ENCODE peak calls at places on chromosomes 16 and 17, in four cellular contexts. One of them, this sample, is unnamed.

GRCh38 chr17:56203430-56203829 is 50.2 kb downstream of the ANKFN1 start:
- DNase-seq in choroid plexus epithelial cell: peak; percentile 19
- DNase-seq in CD4-positive, alpha-beta T cell: no peak
- DNase-seq in H9: no peak
- DNase-seq in this sample: no peak

GRCh38 chr17:14321980-14322776 is 21.3 kb downstream of the HS3ST3B1 start:
- DNase-seq in CD4-positive, alpha-beta T cell: no peak
- DNase-seq in H9: no peak
- DNase-seq in choroid plexus epithelial cell: no peak
- DNase-seq in this sample: no peak

GRCh38 chr17:53780320-53780719 is 42.4 kb upstream of the KIF2B start:
- DNase-seq in CD4-positive, alpha-beta T cell: no peak
- DNase-seq in H9: no peak
- DNase-seq in choroid plexus epithelial cell: no peak
- DNase-seq in this sample: no peak

GRCh38 chr16:74691093-74691855 is 9.4 kb downstream of the MLKL start:
- DNase-seq in H9: no peak
- DNase-seq in CD4-positive, alpha-beta T cell: no peak
- DNase-seq in choroid plexus epithelial cell: peak; percentile 50
- DNase-seq in this sample: no peak

GRCh38 chr17:38442548-38442947 is 14.3 kb downstream of the ARHGAP23 start:
- DNase-seq in CD4-positive, alpha-beta T cell: no peak
- DNase-seq in H9: no peak
- DNase-seq in choroid plexus epithelial cell: no peak
- DNase-seq in this sample: no peak

GRCh38 chr17:6596511-6596910 is 40.2 kb upstream of the PITPNM3 start:
- DNase-seq in choroid plexus epithelial cell: no peak
- DNase-seq in H9: no peak
- DNase-seq in CD4-positive, alpha-beta T cell: no peak
- DNase-seq in this sample: no peak

GRCh38 chr16:88453217-88453531 is at the start of gene ZFPM1:
- DNase-seq in choroid plexus epithelial cell: no peak
- DNase-seq in CD4-positive, alpha-beta T cell: no peak
- DNase-seq in H9: no peak
- DNase-seq in this sample: no peak

GRCh38 chr16:60110531-60110930 is 1376.4 kb upstream of the GOT2 start:
- DNase-seq in H9: no peak
- DNase-seq in choroid plexus epithelial cell: no peak
- DNase-seq in CD4-positive, alpha-beta T cell: no peak
- DNase-seq in this sample: no peak

GRCh38 chr16:22816475-22816874 is 2.5 kb downstream of the HS3ST2 start:
- DNase-seq in CD4-positive, alpha-beta T cell: no peak
- DNase-seq in H9: no peak
- DNase-seq in choroid plexus epithelial cell: no peak
- DNase-seq in this sample: no peak

GRCh38 chr16:82152192-82152591 is 17.8 kb downstream of the MPHOSPH6 start:
- DNase-seq in CD4-positive, alpha-beta T cell: no peak
- DNase-seq in H9: no peak
- DNase-seq in choroid plexus epithelial cell: peak; percentile 6
- DNase-seq in this sample: no peak

GRCh38 chr17:19365833-19366636 is 3.5 kb upstream of the B9D1 start:
- DNase-seq in H9: no peak
- DNase-seq in CD4-positive, alpha-beta T cell: no peak
- DNase-seq in choroid plexus epithelial cell: no peak
- DNase-seq in this sample: no peak

GRCh38 chr17:82503728-82504308 is 15.7 kb upstream of the FOXK2 start:
- DNase-seq in CD4-positive, alpha-beta T cell: no peak
- DNase-seq in choroid plexus epithelial cell: no peak
- DNase-seq in H9: no peak
- DNase-seq in this sample: no peak

GRCh38 chr16:56362706-56363105 is 62.6 kb downstream of the AMFR start:
- DNase-seq in choroid plexus epithelial cell: no peak
- DNase-seq in CD4-positive, alpha-beta T cell: no peak
- DNase-seq in H9: no peak
- DNase-seq in this sample: no peak

GRCh38 chr16:86033016-86033474 is 134.1 kb downstream of the IRF8 start:
- DNase-seq in choroid plexus epithelial cell: no peak
- DNase-seq in CD4-positive, alpha-beta T cell: no peak
- DNase-seq in H9: peak; percentile 49
- DNase-seq in this sample: no peak

DNA sequence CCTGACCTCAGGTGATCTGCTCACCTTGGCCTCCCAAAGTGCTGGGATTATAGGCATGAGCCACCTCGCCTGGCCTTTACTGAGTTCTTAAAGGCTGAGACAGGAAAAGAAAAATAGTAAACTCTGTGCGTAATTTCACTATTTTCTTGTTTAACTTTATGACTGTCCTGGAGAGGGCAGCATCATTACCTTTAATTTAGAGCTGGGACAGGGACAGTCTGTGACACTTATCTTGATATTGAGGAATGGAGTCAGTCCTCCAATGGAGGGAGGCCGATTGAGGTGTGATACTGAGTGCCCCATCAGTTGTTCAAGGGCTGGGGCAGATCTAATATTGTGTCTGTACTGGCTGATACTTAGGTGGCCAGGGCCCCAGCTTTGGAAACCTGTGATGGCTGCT is 21.5 kb upstream of the SPN start:
- DNase-seq in H9: no peak
- DNase-seq in choroid plexus epithelial cell: peak; percentile 9
- DNase-seq in CD4-positive, alpha-beta T cell: no peak
- DNase-seq in this sample: no peak
- TF ChIP-seq CTCF in H9: peak; percentile 36
- TF ChIP-seq CTCF in choroid plexus epithelial cell: peak; percentile 28
- TF ChIP-seq CTCF in CD4-positive, alpha-beta T cell: no peak
- TF ChIP-seq CTCF in this sample: no peak

GRCh38 chr17:50604470-50604869 is 30.2 kb upstream of the ABCC3 start:
- DNase-seq in CD4-positive, alpha-beta T cell: no peak
- DNase-seq in choroid plexus epithelial cell: peak; percentile 46
- DNase-seq in H9: peak; percentile 73
- DNase-seq in this sample: no peak

GRCh38 chr17:50602514-50603235 is 32.0 kb upstream of the ABCC3 start:
- DNase-seq in H9: no peak
- DNase-seq in choroid plexus epithelial cell: no peak
- DNase-seq in CD4-positive, alpha-beta T cell: no peak
- DNase-seq in this sample: no peak

GRCh38 chr17:50601789-50602375 is 32.8 kb upstream of the ABCC3 start:
- DNase-seq in CD4-positive, alpha-beta T cell: no peak
- DNase-seq in choroid plexus epithelial cell: no peak
- DNase-seq in H9: no peak
- DNase-seq in this sample: no peak

GRCh38 chr17:50605434-50605833 is 29.2 kb upstream of the ABCC3 start:
- DNase-seq in choroid plexus epithelial cell: no peak
- DNase-seq in H9: no peak
- DNase-seq in CD4-positive, alpha-beta T cell: no peak
- DNase-seq in this sample: no peak

GRCh38 chr17:50603340-50603739 is 31.3 kb upstream of the ABCC3 start:
- DNase-seq in choroid plexus epithelial cell: no peak
- DNase-seq in CD4-positive, alpha-beta T cell: no peak
- DNase-seq in H9: peak; percentile 77
- DNase-seq in this sample: no peak
- TF ChIP-seq CTCF in choroid plexus epithelial cell: peak; percentile 5
- TF ChIP-seq CTCF in CD4-positive, alpha-beta T cell: no peak
- TF ChIP-seq CTCF in H9: peak; percentile 53
- TF ChIP-seq CTCF in this sample: peak; percentile 49

GRCh38 chr17:79331492-79331891 is 256.9 kb downstream of the ENGASE start:
- DNase-seq in CD4-positive, alpha-beta T cell: no peak
- DNase-seq in H9: no peak
- DNase-seq in choroid plexus epithelial cell: no peak
- DNase-seq in this sample: no peak
- TF ChIP-seq CTCF in CD4-positive, alpha-beta T cell: no peak
- TF ChIP-seq CTCF in H9: no peak
- TF ChIP-seq CTCF in choroid plexus epithelial cell: no peak
- TF ChIP-seq CTCF in this sample: no peak

DNA sequence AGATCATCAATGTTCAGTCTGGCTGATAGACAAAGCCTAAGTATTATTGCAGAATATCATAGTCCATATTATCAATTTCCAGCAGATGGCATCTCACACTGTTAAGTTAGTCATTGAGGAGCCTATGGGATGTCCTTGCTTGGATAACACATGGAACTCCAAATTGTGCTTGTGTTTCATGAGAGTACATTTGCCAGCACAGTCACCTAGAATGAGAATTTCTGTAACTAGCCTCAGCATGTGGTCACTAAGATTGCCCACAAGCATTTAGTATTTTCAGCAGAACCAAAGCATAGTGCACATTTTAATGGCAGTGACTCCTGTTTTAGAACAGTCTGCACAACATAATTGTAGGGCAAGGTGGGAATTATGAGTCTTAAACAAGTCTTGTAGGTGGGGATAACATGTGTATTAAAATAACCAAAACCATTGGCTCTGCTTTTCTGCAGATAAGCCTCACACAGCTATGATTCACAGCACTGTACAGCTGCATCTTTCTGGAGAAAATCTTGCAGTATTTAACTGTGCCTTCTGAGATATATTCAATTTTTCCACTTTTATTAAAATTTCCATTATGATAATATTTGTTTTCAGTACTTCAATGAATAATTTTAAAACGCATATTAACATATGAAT is 882.8 kb upstream of the SOX9 start:
- DNase-seq in H9: no peak
- DNase-seq in choroid plexus epithelial cell: peak; percentile 73
- DNase-seq in CD4-positive, alpha-beta T cell: no peak
- DNase-seq in this sample: no peak
- TF ChIP-seq CTCF in H9: no peak
- TF ChIP-seq CTCF in choroid plexus epithelial cell: peak; percentile 58
- TF ChIP-seq CTCF in CD4-positive, alpha-beta T cell: no peak
- TF ChIP-seq CTCF in this sample: no peak

GRCh38 chr16:30797670-30798309 is 10.8 kb upstream of the ZNF629 start:
- DNase-seq in H9: no peak
- DNase-seq in choroid plexus epithelial cell: peak; percentile 21
- DNase-seq in CD4-positive, alpha-beta T cell: no peak
- DNase-seq in this sample: no peak
- TF ChIP-seq CTCF in H9: peak; percentile 47
- TF ChIP-seq CTCF in choroid plexus epithelial cell: peak; percentile 32
- TF ChIP-seq CTCF in CD4-positive, alpha-beta T cell: no peak
- TF ChIP-seq CTCF in this sample: peak; percentile 15

GRCh38 chr17:72386619-72387237 is 265.9 kb downstream of the SOX9 start:
- DNase-seq in choroid plexus epithelial cell: no peak
- DNase-seq in H9: no peak
- DNase-seq in CD4-positive, alpha-beta T cell: no peak
- DNase-seq in this sample: no peak

GRCh38 chr17:72387487-72387886 is 266.7 kb downstream of the SOX9 start:
- DNase-seq in choroid plexus epithelial cell: peak; percentile 92
- DNase-seq in H9: no peak
- DNase-seq in CD4-positive, alpha-beta T cell: no peak
- DNase-seq in this sample: no peak

GRCh38 chr17:72390675-72391501 is 270.1 kb downstream of the SOX9 start:
- DNase-seq in choroid plexus epithelial cell: peak; percentile 55
- DNase-seq in H9: no peak
- DNase-seq in CD4-positive, alpha-beta T cell: no peak
- DNase-seq in this sample: no peak

GRCh38 chr17:72387969-72388368 is 267.1 kb downstream of the SOX9 start:
- DNase-seq in H9: no peak
- DNase-seq in CD4-positive, alpha-beta T cell: no peak
- DNase-seq in choroid plexus epithelial cell: no peak
- DNase-seq in this sample: no peak

DNA sequence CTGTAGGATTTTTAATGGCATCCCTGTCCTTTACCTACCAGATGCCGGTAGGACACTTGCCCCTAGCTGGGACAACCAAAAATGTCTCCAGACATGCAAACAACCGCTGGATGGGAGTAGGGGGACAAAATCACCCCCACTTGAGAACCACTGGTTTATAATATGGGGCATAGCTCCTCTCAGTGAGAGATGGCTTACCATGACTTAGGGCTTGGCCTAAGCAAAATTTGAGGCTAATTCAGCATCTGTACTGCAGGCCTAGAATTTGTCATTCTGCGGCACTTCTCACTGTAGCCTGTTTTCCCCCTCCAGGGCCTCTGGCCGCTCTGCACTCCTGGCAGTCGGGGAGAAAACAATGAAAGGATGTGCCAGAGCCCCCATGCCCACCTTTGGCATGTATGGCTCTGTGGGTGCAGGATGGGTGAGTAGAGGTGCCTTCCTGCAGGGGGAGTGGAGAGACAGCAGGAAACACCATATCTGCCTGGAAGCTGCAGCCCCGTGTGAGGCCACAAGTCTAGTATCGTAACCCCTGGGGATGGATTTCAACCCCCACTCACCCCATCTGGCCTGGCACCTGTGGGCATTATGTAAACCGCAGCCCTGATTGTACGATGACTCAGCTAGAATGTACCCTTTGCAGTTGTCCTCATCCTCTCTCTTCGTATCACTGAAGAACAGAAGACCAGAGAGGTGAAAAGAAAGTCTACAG is 268.1 kb downstream of the SOX9 start:
- DNase-seq in H9: peak; percentile 57
- DNase-seq in choroid plexus epithelial cell: no peak
- DNase-seq in CD4-positive, alpha-beta T cell: no peak
- DNase-seq in this sample: no peak
- TF ChIP-seq CTCF in H9: peak; percentile 43
- TF ChIP-seq CTCF in choroid plexus epithelial cell: peak; percentile 26
- TF ChIP-seq CTCF in CD4-positive, alpha-beta T cell: no peak
- TF ChIP-seq CTCF in this sample: no peak

GRCh38 chr16:3611145-3611977 is at the start of gene SLX4:
- DNase-seq in H9: peak; percentile 91
- DNase-seq in CD4-positive, alpha-beta T cell: peak; percentile 94
- DNase-seq in choroid plexus epithelial cell: peak; percentile 91
- DNase-seq in this sample: peak; percentile 81
- TF ChIP-seq CTCF in H9: no peak
- TF ChIP-seq CTCF in CD4-positive, alpha-beta T cell: no peak
- TF ChIP-seq CTCF in choroid plexus epithelial cell: peak; percentile 2
- TF ChIP-seq CTCF in this sample: no peak

GRCh38 chr16:24671455-24671954 is 57.9 kb upstream of the TNRC6A start:
- DNase-seq in choroid plexus epithelial cell: no peak
- DNase-seq in CD4-positive, alpha-beta T cell: no peak
- DNase-seq in H9: no peak
- DNase-seq in this sample: no peak
- TF ChIP-seq CTCF in choroid plexus epithelial cell: peak; percentile 1
- TF ChIP-seq CTCF in CD4-positive, alpha-beta T cell: no peak
- TF ChIP-seq CTCF in H9: no peak
- TF ChIP-seq CTCF in this sample: no peak

DNA sequence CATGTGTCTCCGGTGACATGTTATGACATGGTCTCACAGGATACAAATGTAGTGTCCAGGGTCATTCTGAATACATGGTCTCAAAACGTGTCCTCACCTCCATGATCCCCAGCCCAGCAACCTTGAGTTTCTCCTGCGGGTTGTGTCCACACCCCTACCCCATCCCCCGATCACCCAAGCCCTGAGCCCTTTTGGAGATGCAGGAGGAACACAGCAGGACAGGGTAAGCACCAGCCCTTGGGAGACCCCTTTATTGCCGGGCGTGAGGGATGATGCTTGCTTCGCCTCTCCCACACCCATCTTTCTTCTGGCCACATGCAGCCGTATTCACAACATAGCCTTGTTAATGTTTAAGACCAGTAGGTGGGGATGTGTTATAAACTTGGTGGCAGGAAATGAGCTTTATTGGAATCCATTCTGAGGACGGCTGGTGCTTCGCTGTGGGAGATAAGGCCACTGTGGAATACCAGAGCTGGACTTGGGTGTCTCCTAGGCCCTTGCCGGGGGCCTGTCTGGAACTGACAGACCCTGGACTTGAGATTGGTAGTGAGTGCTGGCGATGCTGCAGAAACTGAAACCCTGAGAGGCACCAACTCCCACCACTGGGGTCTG is 5.5 kb downstream of the TMEM132E start:
- DNase-seq in choroid plexus epithelial cell: peak; percentile 57
- DNase-seq in H9: no peak
- DNase-seq in CD4-positive, alpha-beta T cell: no peak
- DNase-seq in this sample: no peak
- TF ChIP-seq CTCF in choroid plexus epithelial cell: peak; percentile 44
- TF ChIP-seq CTCF in H9: peak; percentile 45
- TF ChIP-seq CTCF in CD4-positive, alpha-beta T cell: no peak
- TF ChIP-seq CTCF in this sample: peak; percentile 41

GRCh38 chr16:84749072-84749471 is 49.3 kb downstream of the USP10 start:
- DNase-seq in H9: no peak
- DNase-seq in choroid plexus epithelial cell: no peak
- DNase-seq in CD4-positive, alpha-beta T cell: no peak
- DNase-seq in this sample: no peak
- TF ChIP-seq CTCF in H9: no peak
- TF ChIP-seq CTCF in choroid plexus epithelial cell: no peak
- TF ChIP-seq CTCF in CD4-positive, alpha-beta T cell: no peak
- TF ChIP-seq CTCF in this sample: no peak